ENCODE peak calls at places on chromosome 17, in ten cellular contexts. M is naive thymus-derived CD4-positive, alpha-beta T cell; V is stomach; Q is Panc1; K is GM23338; H is heart right ventricle; A is psoas muscle; N is heart left ventricle; I is pancreas; J is CD4-positive, alpha-beta T cell. B is an unnamed sample. For H3K27me3, the result is how much of the 10 kb centered on the place peaks cover.

GRCh38 chr17:27741361-27741861 is 58.9 kb downstream of the NOS2 start:
- DNase-seq in M (no peak), V (no peak), Q (no peak), K (no peak), H (no peak), A (no peak), N (no peak), I (no peak), J (no peak), B (no peak)

GRCh38 chr17:36859003-36859300 is 78.3 kb upstream of the LHX1 start:
- DNase-seq in M (no peak), V (no peak), Q (no peak), K (no peak), H (no peak), A (no peak), N (no peak), I (no peak), J (no peak), B (no peak)

GRCh38 chr17:42809250-42809649 is 10.6 kb downstream of the CNTD1 start:
- DNase-seq in M (no peak), V (no peak), Q (no peak), K (no peak), H (no peak), A (peak), N (no peak), I (no peak), J (no peak), B (no peak)

GRCh38 chr17:41651625-41652460 is 27.5 kb upstream of the KRT17 start:
- DNase-seq in M (no peak), V (peak), Q (no peak), K (no peak), H (no peak), A (peak), N (peak), I (peak), J (no peak), B (no peak)

GRCh38 chr17:32355649-32356377 is 5.9 kb downstream of the ZNF207 start:
- DNase-seq in M (no peak), V (no peak), Q (no peak), K (no peak), H (no peak), A (no peak), N (no peak), I (no peak), J (no peak), B (no peak)

GRCh38 chr17:50542795-50543774 is 3.9 kb upstream of the SPATA20 start:
- DNase-seq in M (no peak), V (peak), Q (no peak), K (no peak), H (no peak), A (no peak), N (no peak), I (peak), J (no peak), B (no peak)

GRCh38 chr17:2213291-2213960 is 90.2 kb downstream of the SMG6 start:
- DNase-seq in M (no peak), V (no peak), Q (no peak), K (no peak), H (no peak), A (no peak), N (no peak), I (no peak), J (no peak), B (no peak)

GRCh38 chr17:78378225-78379133 is at the start of gene PGS1:
- DNase-seq in M (peak), V (peak), Q (no peak), K (peak), H (peak), A (peak), N (peak), I (peak), J (peak), B (peak)

GRCh38 chr17:79739148-79740062 is 8.7 kb downstream of the ENPP7 start:
- DNase-seq in M (no peak), V (no peak), Q (no peak), K (no peak), H (no peak), A (no peak), N (no peak), I (no peak), J (no peak), B (no peak)

GRCh38 chr17:70869402-70870085 is 700.2 kb downstream of the KCNJ2 start:
- DNase-seq in M (no peak), V (no peak), Q (no peak), K (peak), H (no peak), A (no peak), N (no peak), I (no peak), J (no peak), B (no peak)

GRCh38 chr17:20228860-20229259 is 219.7 kb downstream of the SPECC1 start:
- DNase-seq in M (no peak), V (no peak), Q (no peak), K (no peak), H (no peak), A (no peak), N (no peak), I (no peak), J (no peak), B (no peak)

GRCh38 chr17:63843387-63844292 is 1.2 kb upstream of the SMARCD2 start:
- DNase-seq in M (peak), V (peak), Q (no peak), K (no peak), H (peak), A (peak), N (peak), I (peak), J (no peak), B (no peak)

GRCh38 chr17:28615260-28615940 is 1.4 kb upstream of the RSKR start:
- DNase-seq in M (no peak), V (no peak), Q (no peak), K (no peak), H (no peak), A (no peak), N (no peak), I (no peak), J (no peak), B (no peak)

GRCh38 chr17:74282587-74283370 is 8.7 kb downstream of the DNAI2 start:
- DNase-seq in M (peak), V (no peak), Q (no peak), K (no peak), H (no peak), A (no peak), N (no peak), I (no peak), J (peak), B (peak)

GRCh38 chr17:43722921-43723665 is 35.5 kb downstream of the SOST start:
- DNase-seq in M (no peak), V (no peak), Q (no peak), K (no peak), H (no peak), A (no peak), N (no peak), I (no peak), J (no peak), B (no peak)

GRCh38 chr17:80886641-80887573 is 104.7 kb upstream of the CHMP6 start:
- DNase-seq in M (no peak), V (no peak), Q (no peak), K (no peak), H (no peak), A (peak), N (no peak), I (no peak), J (no peak), B (no peak)

GRCh38 chr17:28849281-28849680 is 5.5 kb upstream of the ERAL1 start:
- DNase-seq in M (no peak), V (no peak), Q (no peak), K (peak), H (no peak), A (no peak), N (no peak), I (no peak), J (no peak), B (no peak)

GRCh38 chr17:705863-706262 is 8.8 kb downstream of the VPS53 start:
- DNase-seq in M (no peak), V (peak), Q (no peak), K (no peak), H (peak), A (no peak), N (no peak), I (no peak), J (no peak), B (no peak)

GRCh38 chr17:73293480-73293911 is 18.3 kb downstream of the CDC42EP4 start:
- DNase-seq in M (no peak), V (peak), Q (no peak), K (no peak), H (peak), A (peak), N (peak), I (peak), J (no peak), B (no peak)

GRCh38 chr17:73431401-73432205 is 119.8 kb upstream of the CDC42EP4 start:
- DNase-seq in M (no peak), V (no peak), Q (no peak), K (no peak), H (no peak), A (no peak), N (no peak), I (no peak), J (no peak), B (no peak)

GRCh38 chr17:79214940-79215604 is 140.4 kb downstream of the ENGASE start:
- DNase-seq in M (no peak), V (no peak), Q (no peak), K (no peak), H (no peak), A (no peak), N (no peak), I (no peak), J (no peak), B (no peak)

GRCh38 chr17:4586043-4586442 is 1.7 kb downstream of the SMTNL2 start:
- DNase-seq in M (no peak), V (no peak), Q (no peak), K (no peak), H (no peak), A (peak), N (no peak), I (no peak), J (no peak), B (no peak)

GRCh38 chr17:67575325-67575724 is 142.4 kb upstream of the NOL11 start:
- DNase-seq in M (no peak), V (no peak), Q (no peak), K (no peak), H (no peak), A (no peak), N (no peak), I (no peak), J (no peak), B (no peak)

GRCh38 chr17:17055286-17056166 is 13.3 kb downstream of the MPRIP start:
- DNase-seq in M (no peak), V (peak), Q (no peak), K (peak), H (peak), A (peak), N (peak), I (peak), J (no peak), B (no peak)

GRCh38 chr17:33520404-33521032 is 227.4 kb upstream of the ASIC2 start:
- DNase-seq in M (peak), V (peak), Q (peak), K (peak), H (peak), A (no peak), N (peak), I (no peak), J (peak), B (no peak)

GRCh38 chr17:33523577-33523981 is 230.5 kb upstream of the ASIC2 start:
- DNase-seq in M (no peak), V (no peak), Q (no peak), K (no peak), H (no peak), A (no peak), N (no peak), I (no peak), J (no peak), B (no peak)

GRCh38 chr17:18031955-18032354 is 7.0 kb downstream of the ATPAF2 start:
- DNase-seq in M (no peak), V (no peak), Q (no peak), K (no peak), H (no peak), A (no peak), N (no peak), I (no peak), J (no peak), B (no peak)

GRCh38 chr17:70369296-70369855 is 200.0 kb downstream of the KCNJ2 start:
- DNase-seq in M (no peak), V (no peak), Q (no peak), K (no peak), H (no peak), A (no peak), N (no peak), I (no peak), J (no peak), B (no peak)

GRCh38 chr17:18028114-18028513 is 10.9 kb downstream of the ATPAF2 start:
- DNase-seq in M (no peak), V (no peak), Q (no peak), K (no peak), H (no peak), A (no peak), N (no peak), I (no peak), J (no peak), B (no peak)

GRCh38 chr17:48627242-48627597 is 1.1 kb upstream of the HOXB9 start:
- DNase-seq in M (no peak), V (no peak), Q (no peak), K (no peak), H (no peak), A (no peak), N (no peak), I (no peak), J (no peak), B (no peak)

GRCh38 chr17:48627625-48628510 is 1.7 kb upstream of the HOXB9 start:
- DNase-seq in M (no peak), V (no peak), Q (no peak), K (no peak), H (no peak), A (no peak), N (no peak), I (no peak), J (no peak), B (peak)

GRCh38 chr17:48626202-48626469 is at the start of gene HOXB9:
- DNase-seq in M (no peak), V (no peak), Q (no peak), K (no peak), H (no peak), A (no peak), N (no peak), I (no peak), J (no peak), B (no peak)

GRCh38 chr17:48625502-48626201 is 506 bp downstream of the HOXB9 start:
- DNase-seq in M (no peak), V (peak), Q (no peak), K (peak), H (no peak), A (no peak), N (no peak), I (no peak), J (no peak), B (peak)

GRCh38 chr17:48626470-48627241 is 498 bp upstream of the HOXB9 start:
- DNase-seq in M (no peak), V (no peak), Q (no peak), K (peak), H (no peak), A (no peak), N (no peak), I (no peak), J (no peak), B (peak)
- H3K27me3 ChIP-seq in M (under half), V (half or more), Q (under half), K (half or more), H (half or more), A (half or more), N (half or more), I (under half), J (half or more), B (half or more)

GRCh38 chr17:57855391-57856035 is 5.7 kb upstream of the MRPS23 start:
- DNase-seq in M (no peak), V (peak), Q (no peak), K (no peak), H (no peak), A (no peak), N (no peak), I (no peak), J (no peak), B (no peak)

GRCh38 chr17:57853695-57854094 is 3.9 kb upstream of the MRPS23 start:
- DNase-seq in M (no peak), V (peak), Q (no peak), K (no peak), H (no peak), A (peak), N (peak), I (no peak), J (no peak), B (no peak)

GRCh38 chr17:57849874-57850754 is at the start of gene MRPS23:
- DNase-seq in M (peak), V (peak), Q (peak), K (peak), H (peak), A (peak), N (peak), I (peak), J (peak), B (peak)

GRCh38 chr17:57852041-57852954 is 2.5 kb upstream of the MRPS23 start:
- DNase-seq in M (no peak), V (no peak), Q (no peak), K (no peak), H (no peak), A (no peak), N (no peak), I (no peak), J (no peak), B (no peak)

GRCh38 chr17:57852955-57853328 is 3.1 kb upstream of the MRPS23 start:
- DNase-seq in M (no peak), V (no peak), Q (no peak), K (no peak), H (no peak), A (no peak), N (no peak), I (no peak), J (no peak), B (no peak)
- H3K27ac ChIP-seq in M (no peak), V (peak), Q (no peak), K (no peak), H (peak), A (peak), N (peak), I (peak), J (no peak), B (no peak)

GRCh38 chr17:59462385-59462784 is 103.0 kb upstream of the DHX40 start:
- DNase-seq in M (no peak), V (no peak), Q (no peak), K (no peak), H (no peak), A (no peak), N (no peak), I (no peak), J (no peak), B (no peak)

GRCh38 chr17:59454633-59455105 is 110.7 kb upstream of the DHX40 start:
- DNase-seq in M (no peak), V (no peak), Q (no peak), K (no peak), H (no peak), A (no peak), N (no peak), I (no peak), J (no peak), B (no peak)

GRCh38 chr17:59456923-59457615 is 108.3 kb upstream of the DHX40 start:
- DNase-seq in M (no peak), V (no peak), Q (no peak), K (no peak), H (no peak), A (no peak), N (no peak), I (no peak), J (no peak), B (no peak)

GRCh38 chr17:59451706-59452105 is 113.7 kb upstream of the DHX40 start:
- DNase-seq in M (no peak), V (no peak), Q (peak), K (peak), H (no peak), A (no peak), N (no peak), I (no peak), J (no peak), B (no peak)

DNA sequence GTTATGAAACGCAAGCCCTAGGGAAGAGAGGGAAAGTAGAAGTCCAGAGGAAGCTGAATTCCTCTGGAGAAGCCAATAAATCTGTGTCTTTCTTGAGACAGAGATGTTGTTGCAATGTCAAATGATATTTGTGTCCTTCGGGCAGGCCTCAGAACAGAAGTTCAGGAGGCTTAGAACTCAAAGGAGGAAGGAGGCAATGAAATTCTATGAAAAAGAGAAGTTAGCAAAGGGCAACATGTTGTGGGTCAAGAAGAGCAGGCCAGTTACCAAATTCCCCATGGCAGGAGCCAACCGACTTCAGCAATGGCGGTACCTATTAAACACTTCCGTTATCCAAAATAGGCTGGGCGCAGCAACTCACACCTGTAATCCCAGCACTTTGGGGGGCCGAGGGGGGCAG is 109.0 kb upstream of the DHX40 start:
- DNase-seq in M (no peak), V (no peak), Q (no peak), K (no peak), H (no peak), A (no peak), N (no peak), I (no peak), J (no peak), B (no peak)
- H3K27me3 ChIP-seq in M (under half), V (under half), Q (under half), K (under half), H (under half), A (under half), N (under half), I (under half), J (under half), B (under half)

GRCh38 chr17:75477493-75477862 is 21.0 kb downstream of the TMEM94 start:
- DNase-seq in M (no peak), V (no peak), Q (no peak), K (no peak), H (no peak), A (no peak), N (no peak), I (no peak), J (no peak), B (no peak)

GRCh38 chr17:75482098-75482943 is 25.9 kb downstream of the TMEM94 start:
- DNase-seq in M (no peak), V (no peak), Q (no peak), K (no peak), H (no peak), A (no peak), N (peak), I (no peak), J (no peak), B (no peak)

GRCh38 chr17:75478508-75478907 is 22.1 kb downstream of the TMEM94 start:
- DNase-seq in M (no peak), V (no peak), Q (no peak), K (peak), H (no peak), A (no peak), N (no peak), I (no peak), J (no peak), B (no peak)

GRCh38 chr17:75481194-75482059 is 25.0 kb downstream of the TMEM94 start:
- DNase-seq in M (no peak), V (no peak), Q (no peak), K (no peak), H (no peak), A (no peak), N (peak), I (no peak), J (no peak), B (no peak)

GRCh38 chr17:75480281-75480680 is 23.8 kb downstream of the TMEM94 start:
- DNase-seq in M (no peak), V (no peak), Q (no peak), K (no peak), H (no peak), A (peak), N (peak), I (no peak), J (no peak), B (no peak)
- H3K27ac ChIP-seq in M (no peak), V (no peak), Q (no peak), K (no peak), H (no peak), A (peak), N (no peak), I (no peak), J (no peak), B (no peak)

GRCh38 chr17:8985054-8985701 is 19.7 kb upstream of the PIK3R5 start:
- DNase-seq in M (no peak), V (no peak), Q (no peak), K (no peak), H (no peak), A (no peak), N (no peak), I (no peak), J (no peak), B (no peak)
- H3K27me3 ChIP-seq in M (under half), V (under half), Q (under half), K (under half), H (under half), A (under half), N (under half), I (under half), J (under half), B (under half)

GRCh38 chr17:30112794-30113193 is 3.8 kb upstream of the NSRP1 start:
- DNase-seq in M (no peak), V (no peak), Q (no peak), K (no peak), H (no peak), A (no peak), N (no peak), I (no peak), J (no peak), B (no peak)
- H3K27ac ChIP-seq in M (no peak), V (no peak), Q (peak), K (no peak), H (no peak), A (no peak), N (no peak), I (no peak), J (no peak), B (no peak)

GRCh38 chr17:46848534-46848933 is 2.8 kb upstream of the WNT9B start:
- DNase-seq in M (no peak), V (no peak), Q (no peak), K (no peak), H (no peak), A (no peak), N (no peak), I (no peak), J (no peak), B (no peak)
- H3K27me3 ChIP-seq in M (under half), V (under half), Q (under half), K (under half), H (under half), A (half or more), N (under half), I (under half), J (half or more), B (under half)